ENCODE peak calls at places on chromosomes 13 and 19, in four cellular contexts. One of them, this sample, is unnamed.

GRCh38 chr19:47229674-47230121 is 1.3 kb downstream of the BBC3 start:
- DNase-seq in K562: peak
- DNase-seq in HepG2: no peak
- DNase-seq in WTC11: no peak
- DNase-seq in this sample: no peak

GRCh38 chr13:109593230-109593629 is 193.2 kb downstream of the IRS2 start:
- DNase-seq in WTC11: no peak
- DNase-seq in K562: no peak
- DNase-seq in HepG2: no peak
- DNase-seq in this sample: no peak

GRCh38 chr19:4379383-4380253 is 20.7 kb downstream of the SH3GL1 start:
- DNase-seq in HepG2: no peak
- DNase-seq in K562: no peak
- DNase-seq in WTC11: no peak
- DNase-seq in this sample: peak

GRCh38 chr13:111623743-111624505 is 303.5 kb downstream of the TEX29 start:
- DNase-seq in K562: no peak
- DNase-seq in WTC11: no peak
- DNase-seq in HepG2: no peak
- DNase-seq in this sample: no peak

GRCh38 chr19:2607712-2608601 is 94.5 kb downstream of the GNG7 start:
- DNase-seq in HepG2: no peak
- DNase-seq in WTC11: no peak
- DNase-seq in K562: no peak
- DNase-seq in this sample: peak

GRCh38 chr19:21451187-21451586 is 54.2 kb upstream of the ZNF429 start:
- DNase-seq in WTC11: no peak
- DNase-seq in HepG2: no peak
- DNase-seq in K562: no peak
- DNase-seq in this sample: no peak

GRCh38 chr13:35549481-35549880 is 73.0 kb upstream of the MAB21L1 start:
- DNase-seq in K562: no peak
- DNase-seq in WTC11: no peak
- DNase-seq in HepG2: peak
- DNase-seq in this sample: peak

GRCh38 chr19:2198317-2198716 is 34.6 kb downstream of the DOT1L start:
- DNase-seq in K562: no peak
- DNase-seq in WTC11: no peak
- DNase-seq in HepG2: no peak
- DNase-seq in this sample: no peak

GRCh38 chr19:3183721-3184641 is 1.7 kb upstream of the NCLN start:
- DNase-seq in K562: peak
- DNase-seq in WTC11: no peak
- DNase-seq in HepG2: no peak
- DNase-seq in this sample: no peak

GRCh38 chr13:41428155-41428554 is 29.2 kb upstream of the RGCC start:
- DNase-seq in HepG2: no peak
- DNase-seq in K562: no peak
- DNase-seq in WTC11: peak
- DNase-seq in this sample: no peak

GRCh38 chr13:45731455-45731854 is 29.3 kb downstream of the CBY2 start:
- DNase-seq in HepG2: peak
- DNase-seq in K562: no peak
- DNase-seq in WTC11: no peak
- DNase-seq in this sample: no peak

GRCh38 chr19:54179921-54180452 is 7.0 kb upstream of the TMC4 start:
- DNase-seq in HepG2: peak
- DNase-seq in WTC11: peak
- DNase-seq in K562: no peak
- DNase-seq in this sample: no peak

GRCh38 chr19:29299416-29300380 is 86.7 kb upstream of the UQCRFS1 start:
- DNase-seq in HepG2: no peak
- DNase-seq in WTC11: no peak
- DNase-seq in K562: no peak
- DNase-seq in this sample: no peak

GRCh38 chr19:6524326-6524725 is 6.5 kb upstream of the TNFSF9 start:
- DNase-seq in WTC11: no peak
- DNase-seq in HepG2: no peak
- DNase-seq in K562: no peak
- DNase-seq in this sample: no peak

GRCh38 chr13:36673838-36674326 is at the start of gene SERTM1:
- DNase-seq in K562: no peak
- DNase-seq in HepG2: no peak
- DNase-seq in WTC11: peak
- DNase-seq in this sample: no peak

GRCh38 chr19:44869728-44870470 is 21.2 kb upstream of the TOMM40 start:
- DNase-seq in K562: no peak
- DNase-seq in WTC11: no peak
- DNase-seq in HepG2: no peak
- DNase-seq in this sample: no peak

GRCh38 chr13:32682130-32682529 is 95.9 kb downstream of the PDS5B start:
- DNase-seq in K562: no peak
- DNase-seq in WTC11: no peak
- DNase-seq in HepG2: no peak
- DNase-seq in this sample: no peak

GRCh38 chr13:108227651-108228272 is 9.6 kb downstream of the ABHD13 start:
- DNase-seq in WTC11: no peak
- DNase-seq in K562: peak
- DNase-seq in HepG2: peak
- DNase-seq in this sample: no peak

GRCh38 chr19:12838182-12838890 is at the start of gene MAST1:
- DNase-seq in K562: peak
- DNase-seq in WTC11: peak
- DNase-seq in HepG2: no peak
- DNase-seq in this sample: no peak

GRCh38 chr19:5086725-5087439 is 118.0 kb downstream of the KDM4B start:
- DNase-seq in HepG2: no peak
- DNase-seq in K562: no peak
- DNase-seq in WTC11: peak
- DNase-seq in this sample: no peak

GRCh38 chr19:6423499-6424189 is 967 bp downstream of the KHSRP start:
- DNase-seq in HepG2: peak
- DNase-seq in WTC11: peak
- DNase-seq in K562: peak
- DNase-seq in this sample: no peak

GRCh38 chr19:19342086-19343015 is 21.7 kb downstream of the MAU2 start:
- DNase-seq in WTC11: peak
- DNase-seq in K562: peak
- DNase-seq in HepG2: peak
- DNase-seq in this sample: no peak

GRCh38 chr13:45511310-45512147 is 46.8 kb downstream of the COG3 start:
- DNase-seq in K562: peak
- DNase-seq in WTC11: no peak
- DNase-seq in HepG2: peak
- DNase-seq in this sample: peak

GRCh38 chr19:41089955-41090354 is 1.7 kb downstream of the CYP2A13 start:
- DNase-seq in WTC11: peak
- DNase-seq in HepG2: no peak
- DNase-seq in K562: no peak
- DNase-seq in this sample: no peak

GRCh38 chr19:3712663-3713531 is 4.7 kb downstream of the TJP3 start:
- DNase-seq in K562: no peak
- DNase-seq in HepG2: no peak
- DNase-seq in WTC11: no peak
- DNase-seq in this sample: no peak

GRCh38 chr19:11154683-11155047 is 917 bp downstream of the SPC24 start:
- DNase-seq in K562: peak
- DNase-seq in HepG2: no peak
- DNase-seq in WTC11: no peak
- DNase-seq in this sample: no peak

GRCh38 chr13:52954838-52955237 is 73.8 kb upstream of the OLFM4 start:
- DNase-seq in WTC11: no peak
- DNase-seq in HepG2: no peak
- DNase-seq in K562: no peak
- DNase-seq in this sample: no peak

GRCh38 chr13:44605275-44605674 is 29.1 kb upstream of the TSC22D1 start:
- DNase-seq in K562: no peak
- DNase-seq in HepG2: no peak
- DNase-seq in WTC11: no peak
- DNase-seq in this sample: no peak

GRCh38 chr19:42440357-42441046 is 2.2 kb downstream of the CXCL17 start:
- DNase-seq in WTC11: peak
- DNase-seq in K562: peak
- DNase-seq in HepG2: peak
- DNase-seq in this sample: no peak

GRCh38 chr19:17766543-17767131 is 15.4 kb downstream of the FCHO1 start:
- DNase-seq in WTC11: peak
- DNase-seq in K562: peak
- DNase-seq in HepG2: peak
- DNase-seq in this sample: no peak
- TF ChIP-seq CREM in WTC11: no peak
- TF ChIP-seq CREM in K562: no peak
- TF ChIP-seq CREM in HepG2: peak
- TF ChIP-seq CREM in this sample: no peak

GRCh38 chr13:99281811-99282263 is 23.7 kb upstream of the GPR18 start:
- DNase-seq in K562: no peak
- DNase-seq in HepG2: no peak
- DNase-seq in WTC11: no peak
- DNase-seq in this sample: no peak

GRCh38 chr13:99285432-99286182 is 21.6 kb downstream of the GPR183 start:
- DNase-seq in HepG2: peak
- DNase-seq in K562: no peak
- DNase-seq in WTC11: no peak
- DNase-seq in this sample: no peak

GRCh38 chr13:99280166-99280565 is 22.0 kb upstream of the GPR18 start:
- DNase-seq in K562: no peak
- DNase-seq in HepG2: no peak
- DNase-seq in WTC11: no peak
- DNase-seq in this sample: no peak

GRCh38 chr13:99278843-99279242 is 20.7 kb upstream of the GPR18 start:
- DNase-seq in K562: no peak
- DNase-seq in HepG2: no peak
- DNase-seq in WTC11: no peak
- DNase-seq in this sample: no peak

DNA sequence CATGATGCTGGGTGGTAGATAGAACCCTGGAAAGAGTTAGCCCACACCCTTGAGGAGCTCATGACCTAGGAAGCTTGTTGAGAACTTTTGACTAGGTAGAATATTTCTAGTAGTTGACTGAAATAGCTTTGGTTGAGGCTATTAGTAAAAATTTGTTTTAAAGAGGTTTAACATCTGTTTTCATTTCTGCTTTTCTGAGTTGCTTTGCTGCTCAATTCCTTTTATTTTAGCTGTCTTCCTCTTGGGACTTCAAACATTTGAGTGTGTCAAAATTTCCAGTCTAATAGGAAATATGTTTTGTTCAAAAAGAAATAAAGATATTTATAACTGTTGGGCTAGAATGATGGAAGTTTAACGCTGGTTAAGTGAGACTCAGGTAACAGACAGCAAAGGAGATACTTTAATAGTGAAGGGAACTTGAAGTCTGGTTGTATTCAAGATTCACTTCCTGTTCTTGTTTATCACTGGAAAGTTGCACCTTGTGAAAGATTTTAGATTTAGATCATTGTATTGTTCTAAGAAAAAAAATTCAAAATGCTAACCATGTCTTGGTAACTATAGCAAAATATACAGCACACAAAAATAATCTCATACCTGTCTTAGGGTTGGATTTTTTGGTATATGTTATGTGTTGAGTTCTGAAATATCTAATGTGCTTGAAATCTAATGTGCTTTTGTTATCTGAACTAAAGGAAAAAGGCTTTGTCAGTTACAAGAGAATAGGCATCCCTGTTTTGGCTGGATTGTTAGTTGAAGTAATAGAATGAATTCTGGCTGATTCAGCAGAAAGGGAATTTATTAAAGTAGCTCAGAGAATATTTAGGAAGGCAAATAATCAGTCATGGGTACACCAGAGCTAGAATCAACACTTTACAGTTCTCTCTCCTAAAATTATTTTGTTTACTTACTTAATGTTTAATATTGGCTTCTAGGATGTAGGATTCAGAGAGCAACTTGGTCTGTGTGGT is 24.4 kb upstream of the GPR18 start:
- DNase-seq in K562: no peak
- DNase-seq in WTC11: no peak
- DNase-seq in HepG2: no peak
- DNase-seq in this sample: no peak
- TF ChIP-seq CREM in K562: no peak
- TF ChIP-seq CREM in WTC11: no peak
- TF ChIP-seq CREM in HepG2: no peak
- TF ChIP-seq CREM in this sample: peak

GRCh38 chr13:67408823-67409222 is 178.7 kb upstream of the PCDH9 start:
- DNase-seq in WTC11: no peak
- DNase-seq in HepG2: peak
- DNase-seq in K562: no peak
- DNase-seq in this sample: no peak

GRCh38 chr13:67416047-67416925 is 186.2 kb upstream of the PCDH9 start:
- DNase-seq in HepG2: peak
- DNase-seq in WTC11: peak
- DNase-seq in K562: peak
- DNase-seq in this sample: no peak

GRCh38 chr13:67410645-67411044 is 180.5 kb upstream of the PCDH9 start:
- DNase-seq in WTC11: no peak
- DNase-seq in HepG2: no peak
- DNase-seq in K562: no peak
- DNase-seq in this sample: no peak
- TF ChIP-seq CREM in WTC11: no peak
- TF ChIP-seq CREM in HepG2: no peak
- TF ChIP-seq CREM in K562: no peak
- TF ChIP-seq CREM in this sample: no peak

GRCh38 chr19:532578-533484 is 1.3 kb downstream of the CDC34 start:
- DNase-seq in HepG2: peak
- DNase-seq in K562: peak
- DNase-seq in WTC11: peak
- DNase-seq in this sample: no peak
- TF ChIP-seq CREM in HepG2: peak
- TF ChIP-seq CREM in K562: peak
- TF ChIP-seq CREM in WTC11: no peak
- TF ChIP-seq CREM in this sample: peak

GRCh38 chr13:31005066-31005465 is 72.6 kb downstream of the TEX26 start:
- DNase-seq in WTC11: no peak
- DNase-seq in HepG2: no peak
- DNase-seq in K562: no peak
- DNase-seq in this sample: no peak
- TF ChIP-seq CREM in WTC11: no peak
- TF ChIP-seq CREM in HepG2: no peak
- TF ChIP-seq CREM in K562: no peak
- TF ChIP-seq CREM in this sample: no peak

DNA sequence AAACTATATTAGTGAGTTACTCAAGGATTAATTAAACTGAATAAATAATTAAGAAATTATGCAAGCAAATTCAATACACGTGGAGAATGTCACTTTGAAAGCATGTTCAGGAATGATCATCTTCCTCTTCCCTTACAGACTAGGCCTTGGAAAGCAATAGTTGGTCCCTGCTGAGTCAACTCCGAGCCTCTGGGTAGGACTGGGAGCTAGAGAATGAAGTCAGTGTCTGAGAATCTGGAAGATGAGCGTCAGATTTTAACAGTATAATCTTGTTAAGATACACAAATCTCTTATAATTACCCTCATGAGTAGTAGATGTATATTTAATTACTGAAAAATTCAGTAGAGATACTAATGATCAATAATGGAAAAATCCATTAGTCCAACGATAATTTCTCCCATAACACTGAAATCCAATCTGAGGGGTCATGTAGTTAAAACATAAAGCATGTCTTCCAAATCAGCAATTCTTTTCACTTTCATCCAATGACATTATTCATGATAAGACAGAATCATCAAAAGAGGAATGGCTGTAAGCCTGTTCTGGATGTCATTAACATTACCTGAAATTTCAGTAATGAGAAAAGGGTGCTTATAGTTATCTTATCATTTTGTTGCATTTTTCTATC is 423.0 kb downstream of the DCT start:
- DNase-seq in HepG2: no peak
- DNase-seq in WTC11: no peak
- DNase-seq in K562: no peak
- DNase-seq in this sample: no peak
- TF ChIP-seq CREM in HepG2: no peak
- TF ChIP-seq CREM in WTC11: no peak
- TF ChIP-seq CREM in K562: no peak
- TF ChIP-seq CREM in this sample: no peak